ENCODE peak calls at places on chromosomes 12 and 14, in five cellular contexts. One of them, this sample, is unnamed.

GRCh38 chr14:79011091-79011919 is 841.1 kb downstream of the NRXN3 start:
- DNase-seq in cardiac fibroblast: peak
- DNase-seq in glutamatergic neuron: no peak
- DNase-seq in lung: no peak
- DNase-seq in uterus: peak
- DNase-seq in this sample: peak

GRCh38 chr12:54364413-54364812 is at the start of gene GPR84:
- DNase-seq in lung: no peak
- DNase-seq in glutamatergic neuron: no peak
- DNase-seq in uterus: no peak
- DNase-seq in cardiac fibroblast: no peak
- DNase-seq in this sample: no peak

GRCh38 chr12:69475237-69475984 is 5.2 kb downstream of the FRS2 start:
- DNase-seq in lung: no peak
- DNase-seq in uterus: no peak
- DNase-seq in cardiac fibroblast: peak
- DNase-seq in glutamatergic neuron: no peak
- DNase-seq in this sample: peak

GRCh38 chr14:68556253-68556652 is 236.6 kb downstream of the ZFP36L1 start:
- DNase-seq in glutamatergic neuron: no peak
- DNase-seq in cardiac fibroblast: no peak
- DNase-seq in uterus: peak
- DNase-seq in lung: no peak
- DNase-seq in this sample: no peak

GRCh38 chr14:100306506-100307214 is 416 bp upstream of the SLC25A29 start:
- DNase-seq in lung: peak
- DNase-seq in cardiac fibroblast: peak
- DNase-seq in uterus: peak
- DNase-seq in glutamatergic neuron: peak
- DNase-seq in this sample: peak

GRCh38 chr12:121799842-121800693 is 3.7 kb upstream of the SETD1B start:
- DNase-seq in cardiac fibroblast: peak
- DNase-seq in uterus: peak
- DNase-seq in glutamatergic neuron: peak
- DNase-seq in lung: peak
- DNase-seq in this sample: peak

GRCh38 chr12:24111101-24111500 is 161.6 kb upstream of the SOX5 start:
- DNase-seq in cardiac fibroblast: no peak
- DNase-seq in glutamatergic neuron: no peak
- DNase-seq in uterus: no peak
- DNase-seq in lung: no peak
- DNase-seq in this sample: peak

GRCh38 chr12:45268672-45269406 is 52.9 kb downstream of the ANO6 start:
- DNase-seq in glutamatergic neuron: no peak
- DNase-seq in lung: peak
- DNase-seq in cardiac fibroblast: peak
- DNase-seq in uterus: peak
- DNase-seq in this sample: peak

GRCh38 chr12:64749466-64750202 is 9.6 kb downstream of the GNS start:
- DNase-seq in lung: no peak
- DNase-seq in cardiac fibroblast: no peak
- DNase-seq in glutamatergic neuron: no peak
- DNase-seq in uterus: no peak
- DNase-seq in this sample: no peak

GRCh38 chr12:124359671-124360581 is 65.0 kb downstream of the RFLNA start:
- DNase-seq in uterus: peak
- DNase-seq in glutamatergic neuron: no peak
- DNase-seq in lung: peak
- DNase-seq in cardiac fibroblast: peak
- DNase-seq in this sample: no peak

GRCh38 chr14:75375983-75376382 is 51.8 kb upstream of the JDP2 start:
- DNase-seq in glutamatergic neuron: no peak
- DNase-seq in uterus: no peak
- DNase-seq in lung: no peak
- DNase-seq in cardiac fibroblast: no peak
- DNase-seq in this sample: no peak

GRCh38 chr14:44756577-44756976 is 205.2 kb downstream of the KLHL28 start:
- DNase-seq in lung: no peak
- DNase-seq in glutamatergic neuron: no peak
- DNase-seq in cardiac fibroblast: peak
- DNase-seq in uterus: no peak
- DNase-seq in this sample: no peak

GRCh38 chr12:88453323-88453722 is 126.9 kb downstream of the KITLG start:
- DNase-seq in uterus: no peak
- DNase-seq in lung: no peak
- DNase-seq in cardiac fibroblast: no peak
- DNase-seq in glutamatergic neuron: no peak
- DNase-seq in this sample: peak

GRCh38 chr14:95701846-95702221 is 12.1 kb downstream of the TCL1A start:
- DNase-seq in glutamatergic neuron: no peak
- DNase-seq in cardiac fibroblast: peak
- DNase-seq in lung: no peak
- DNase-seq in uterus: peak
- DNase-seq in this sample: peak

GRCh38 chr14:74531467-74531866 is 37.9 kb downstream of the ISCA2 start:
- DNase-seq in cardiac fibroblast: peak
- DNase-seq in uterus: no peak
- DNase-seq in glutamatergic neuron: no peak
- DNase-seq in lung: peak
- DNase-seq in this sample: peak

GRCh38 chr12:91912178-91912577 is 233.5 kb downstream of the BTG1 start:
- DNase-seq in lung: no peak
- DNase-seq in uterus: no peak
- DNase-seq in glutamatergic neuron: no peak
- DNase-seq in cardiac fibroblast: no peak
- DNase-seq in this sample: no peak

GRCh38 chr12:85191-85666 is 18.7 kb downstream of the IQSEC3 start:
- DNase-seq in cardiac fibroblast: no peak
- DNase-seq in lung: no peak
- DNase-seq in glutamatergic neuron: no peak
- DNase-seq in uterus: no peak
- DNase-seq in this sample: no peak

GRCh38 chr12:56128669-56129209 is 672 bp downstream of the ESYT1 start:
- DNase-seq in lung: no peak
- DNase-seq in uterus: no peak
- DNase-seq in cardiac fibroblast: peak
- DNase-seq in glutamatergic neuron: peak
- DNase-seq in this sample: no peak

GRCh38 chr14:89586258-89587127 is 169.5 kb upstream of the FOXN3 start:
- DNase-seq in uterus: no peak
- DNase-seq in glutamatergic neuron: no peak
- DNase-seq in cardiac fibroblast: no peak
- DNase-seq in lung: no peak
- DNase-seq in this sample: no peak

GRCh38 chr12:30696486-30696885 is 817 bp upstream of the IPO8 start:
- DNase-seq in glutamatergic neuron: no peak
- DNase-seq in cardiac fibroblast: no peak
- DNase-seq in uterus: no peak
- DNase-seq in lung: no peak
- DNase-seq in this sample: no peak

GRCh38 chr12:118374126-118374725 is 1.5 kb upstream of the TAOK3 start:
- DNase-seq in lung: no peak
- DNase-seq in uterus: no peak
- DNase-seq in glutamatergic neuron: no peak
- DNase-seq in cardiac fibroblast: no peak
- DNase-seq in this sample: no peak

GRCh38 chr12:43766291-43766690 is 7.5 kb downstream of the IRAK4 start:
- DNase-seq in cardiac fibroblast: peak
- DNase-seq in lung: no peak
- DNase-seq in glutamatergic neuron: no peak
- DNase-seq in uterus: no peak
- DNase-seq in this sample: no peak

GRCh38 chr14:79516009-79516408 is 695.3 kb downstream of the DIO2 start:
- DNase-seq in glutamatergic neuron: peak
- DNase-seq in lung: no peak
- DNase-seq in uterus: no peak
- DNase-seq in cardiac fibroblast: no peak
- DNase-seq in this sample: no peak

GRCh38 chr12:4626543-4626942 is 22.3 kb downstream of the AKAP3 start:
- DNase-seq in cardiac fibroblast: no peak
- DNase-seq in lung: no peak
- DNase-seq in uterus: no peak
- DNase-seq in glutamatergic neuron: no peak
- DNase-seq in this sample: peak

DNA sequence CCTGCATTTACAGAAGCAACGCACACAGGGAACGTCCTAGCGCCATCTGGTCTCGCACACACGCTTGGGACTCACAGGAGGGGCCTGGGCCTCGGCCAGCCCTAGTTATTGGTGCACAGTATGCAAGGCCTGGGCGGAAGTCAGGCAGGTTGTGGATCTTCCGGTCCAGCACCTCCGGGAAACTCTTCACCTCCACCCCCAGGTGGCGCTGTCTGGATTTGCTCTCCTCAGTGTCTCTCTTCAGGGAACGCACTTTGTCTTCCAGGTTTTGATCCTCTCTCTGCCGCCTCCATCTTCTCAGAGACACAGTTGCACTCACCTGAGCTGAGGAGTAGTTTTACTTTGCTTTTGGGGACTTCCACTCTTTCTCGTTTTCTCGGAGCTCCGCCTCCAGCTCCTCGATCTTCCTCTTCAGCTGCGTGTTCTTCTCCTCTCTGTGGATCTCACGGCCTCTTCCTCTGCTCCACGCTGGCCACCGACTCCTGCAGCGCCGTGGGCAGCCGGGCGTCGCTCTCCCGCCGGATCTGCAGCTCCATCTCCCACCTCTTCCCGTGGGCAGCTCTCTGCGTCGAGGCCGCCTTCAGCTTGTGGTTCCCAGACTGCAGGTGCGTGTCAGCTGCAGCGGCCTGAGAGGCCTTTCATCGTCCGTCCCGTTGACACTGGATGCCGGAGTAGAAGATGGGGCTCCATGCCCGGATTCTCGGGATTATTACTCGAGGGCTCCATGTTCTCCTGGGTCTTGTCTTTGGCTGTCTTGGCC is 933.8 kb downstream of the TMEM121 start:
- DNase-seq in glutamatergic neuron: no peak
- DNase-seq in lung: no peak
- DNase-seq in uterus: no peak
- DNase-seq in cardiac fibroblast: no peak
- DNase-seq in this sample: no peak
- TF ChIP-seq CTCF in glutamatergic neuron: no peak
- TF ChIP-seq CTCF in lung: no peak
- TF ChIP-seq CTCF in uterus: peak
- TF ChIP-seq CTCF in cardiac fibroblast: no peak
- TF ChIP-seq CTCF in this sample: no peak

DNA sequence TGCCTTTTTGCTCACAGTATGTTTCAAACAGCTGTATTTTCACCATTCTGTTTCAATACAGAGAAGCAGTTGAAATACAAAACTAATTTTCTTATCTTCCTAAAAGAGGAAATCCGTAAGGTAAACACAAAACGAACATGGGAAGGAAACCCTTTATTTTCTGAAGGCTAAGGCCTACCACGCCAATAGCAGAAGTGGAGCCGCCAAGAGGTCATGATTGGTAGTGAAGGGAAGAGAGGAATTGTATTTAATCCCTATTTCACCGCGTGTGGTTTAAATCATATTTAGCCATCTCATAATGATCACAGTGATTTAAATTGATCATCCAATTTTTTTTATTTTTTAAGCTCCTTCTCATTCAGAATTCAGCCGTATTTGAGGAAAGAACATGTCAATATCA is 398.2 kb downstream of the PRKD1 start:
- DNase-seq in glutamatergic neuron: peak
- DNase-seq in uterus: no peak
- DNase-seq in lung: no peak
- DNase-seq in cardiac fibroblast: peak
- DNase-seq in this sample: peak
- TF ChIP-seq CTCF in glutamatergic neuron: peak
- TF ChIP-seq CTCF in uterus: no peak
- TF ChIP-seq CTCF in lung: no peak
- TF ChIP-seq CTCF in cardiac fibroblast: peak
- TF ChIP-seq CTCF in this sample: peak

DNA sequence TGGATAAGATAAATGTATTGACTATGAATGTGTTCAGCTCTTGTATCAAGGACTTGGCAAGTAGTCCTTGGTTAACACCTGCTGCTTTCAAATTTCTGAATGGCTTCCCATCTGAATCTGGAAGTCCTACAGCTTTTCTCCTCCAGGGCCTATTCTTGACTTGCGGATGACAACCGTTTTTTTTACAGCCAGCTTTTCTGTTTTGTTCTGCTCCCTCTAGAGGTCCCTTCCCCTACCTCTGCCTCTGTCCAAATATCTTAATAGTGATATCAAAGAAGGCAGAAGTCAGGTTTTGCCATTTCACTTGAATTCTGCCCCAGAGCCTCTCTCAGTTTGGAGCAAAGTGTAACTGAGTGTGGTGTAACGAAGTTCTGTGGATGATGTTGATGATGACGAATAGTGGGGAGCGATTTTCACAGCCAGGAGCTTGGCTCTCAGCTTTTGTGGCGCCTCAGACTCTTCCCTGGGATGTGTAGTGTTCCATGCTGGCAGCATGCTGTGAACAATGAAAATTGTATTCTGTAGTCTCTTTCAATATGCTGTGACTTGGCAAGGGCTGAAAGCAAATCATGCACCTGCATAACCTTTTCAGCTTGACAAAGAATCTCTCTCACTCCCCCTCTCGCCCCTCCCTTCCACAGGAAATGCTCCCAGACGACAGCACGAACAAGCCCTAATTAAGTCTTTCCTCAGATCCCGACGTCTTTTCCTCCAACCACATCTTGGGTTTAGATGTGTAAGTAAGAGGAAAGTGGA is 5.0 kb upstream of the SLC4A8 start:
- DNase-seq in lung: no peak
- DNase-seq in uterus: no peak
- DNase-seq in cardiac fibroblast: peak
- DNase-seq in glutamatergic neuron: no peak
- DNase-seq in this sample: no peak
- TF ChIP-seq CTCF in lung: no peak
- TF ChIP-seq CTCF in uterus: no peak
- TF ChIP-seq CTCF in cardiac fibroblast: no peak
- TF ChIP-seq CTCF in glutamatergic neuron: no peak
- TF ChIP-seq CTCF in this sample: no peak

DNA sequence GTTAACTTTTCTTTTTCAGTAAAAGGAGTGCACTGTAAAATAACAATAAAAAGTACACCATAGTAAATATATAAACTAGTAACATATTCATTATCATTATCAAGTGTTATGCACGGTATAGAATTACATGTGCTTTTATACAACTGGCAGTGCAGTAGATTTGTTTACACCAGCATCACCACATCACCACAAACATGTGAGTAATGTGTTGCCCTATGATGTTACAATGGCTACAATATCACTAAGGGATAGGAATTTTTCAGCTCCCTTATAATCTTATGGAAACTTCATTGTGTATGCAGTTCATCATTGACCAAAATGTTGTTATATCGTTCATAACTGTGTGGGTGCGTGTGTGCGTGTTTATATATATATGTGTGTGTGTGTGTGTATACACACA is 23.5 kb upstream of the NEDD1 start:
- DNase-seq in cardiac fibroblast: no peak
- DNase-seq in uterus: no peak
- DNase-seq in glutamatergic neuron: no peak
- DNase-seq in lung: no peak
- DNase-seq in this sample: peak
- TF ChIP-seq CTCF in cardiac fibroblast: no peak
- TF ChIP-seq CTCF in uterus: no peak
- TF ChIP-seq CTCF in glutamatergic neuron: no peak
- TF ChIP-seq CTCF in lung: no peak
- TF ChIP-seq CTCF in this sample: no peak

This sample was measured in fibroblast of mammary gland.